ENCODE peak calls at places on chromosome 7, in four cellular contexts. One of them, this sample, is unnamed.

GRCh38 chr7:45347804-45348203 is 190.2 kb downstream of the RAMP3 start:
- DNase-seq in HCT116: no peak
- DNase-seq in GM23248: peak
- DNase-seq in hepatocyte: peak
- DNase-seq in this sample: no peak

GRCh38 chr7:964401-965231 is 10.1 kb upstream of the ADAP1 start:
- DNase-seq in HCT116: no peak
- DNase-seq in GM23248: peak
- DNase-seq in hepatocyte: no peak
- DNase-seq in this sample: peak

GRCh38 chr7:18426564-18427226 is 68.9 kb upstream of the HDAC9 start:
- DNase-seq in HCT116: no peak
- DNase-seq in GM23248: peak
- DNase-seq in hepatocyte: no peak
- DNase-seq in this sample: no peak

GRCh38 chr7:133885213-133885612 is 241.9 kb upstream of the LRGUK start:
- DNase-seq in HCT116: no peak
- DNase-seq in GM23248: no peak
- DNase-seq in hepatocyte: no peak
- DNase-seq in this sample: no peak

GRCh38 chr7:25714013-25714412 is 438.0 kb upstream of the NFE2L3 start:
- DNase-seq in HCT116: no peak
- DNase-seq in GM23248: no peak
- DNase-seq in hepatocyte: no peak
- DNase-seq in this sample: no peak

GRCh38 chr7:146960747-146961416 is 844.3 kb downstream of the CNTNAP2 start:
- DNase-seq in HCT116: no peak
- DNase-seq in GM23248: no peak
- DNase-seq in hepatocyte: no peak
- DNase-seq in this sample: no peak

GRCh38 chr7:140126435-140127034 is 50.2 kb downstream of the KDM7A start:
- DNase-seq in HCT116: no peak
- DNase-seq in GM23248: peak
- DNase-seq in hepatocyte: no peak
- DNase-seq in this sample: no peak

GRCh38 chr7:156475666-156476065 is 164.9 kb upstream of the RNF32 start:
- DNase-seq in HCT116: peak
- DNase-seq in GM23248: peak
- DNase-seq in hepatocyte: no peak
- DNase-seq in this sample: no peak

GRCh38 chr7:44383566-44383965 is 58.2 kb upstream of the CAMK2B start:
- DNase-seq in HCT116: no peak
- DNase-seq in GM23248: peak
- DNase-seq in hepatocyte: no peak
- DNase-seq in this sample: no peak

GRCh38 chr7:131235489-131236317 is 92.0 kb upstream of the MKLN1 start:
- DNase-seq in HCT116: peak
- DNase-seq in GM23248: peak
- DNase-seq in hepatocyte: peak
- DNase-seq in this sample: no peak

GRCh38 chr7:30660331-30661255 is 21.7 kb downstream of the CRHR2 start:
- DNase-seq in HCT116: no peak
- DNase-seq in GM23248: no peak
- DNase-seq in hepatocyte: no peak
- DNase-seq in this sample: no peak

GRCh38 chr7:152886579-152887117 is 127.1 kb downstream of the ACTR3B start:
- DNase-seq in HCT116: no peak
- DNase-seq in GM23248: no peak
- DNase-seq in hepatocyte: no peak
- DNase-seq in this sample: no peak

GRCh38 chr7:137439829-137440433 is 96.4 kb upstream of the PTN start:
- DNase-seq in HCT116: no peak
- DNase-seq in GM23248: peak
- DNase-seq in hepatocyte: no peak
- DNase-seq in this sample: no peak

GRCh38 chr7:107813524-107813923 is 10.5 kb upstream of the SLC26A3 start:
- DNase-seq in HCT116: no peak
- DNase-seq in GM23248: no peak
- DNase-seq in hepatocyte: no peak
- DNase-seq in this sample: no peak

GRCh38 chr7:98628916-98629525 is 11.9 kb downstream of the NPTX2 start:
- DNase-seq in HCT116: no peak
- DNase-seq in GM23248: peak
- DNase-seq in hepatocyte: peak
- DNase-seq in this sample: no peak

GRCh38 chr7:70520604-70521003 is 611.3 kb upstream of the GALNT17 start:
- DNase-seq in HCT116: no peak
- DNase-seq in GM23248: peak
- DNase-seq in hepatocyte: no peak
- DNase-seq in this sample: no peak

GRCh38 chr7:14740606-14741005 is 161.9 kb downstream of the DGKB start:
- DNase-seq in HCT116: no peak
- DNase-seq in GM23248: no peak
- DNase-seq in hepatocyte: no peak
- DNase-seq in this sample: no peak

GRCh38 chr7:103154042-103154441 is 5.1 kb upstream of the NAPEPLD start:
- DNase-seq in HCT116: no peak
- DNase-seq in GM23248: no peak
- DNase-seq in hepatocyte: no peak
- DNase-seq in this sample: no peak

GRCh38 chr7:151139071-151139521 is 28.4 kb downstream of the GBX1 start:
- DNase-seq in HCT116: no peak
- DNase-seq in GM23248: no peak
- DNase-seq in hepatocyte: no peak
- DNase-seq in this sample: no peak

GRCh38 chr7:80150621-80151273 is 16.1 kb downstream of the GNAI1 start:
- DNase-seq in HCT116: no peak
- DNase-seq in GM23248: peak
- DNase-seq in hepatocyte: no peak
- DNase-seq in this sample: no peak

GRCh38 chr7:100089458-100090201 is 861 bp downstream of the COPS6 start:
- DNase-seq in HCT116: no peak
- DNase-seq in GM23248: peak
- DNase-seq in hepatocyte: no peak
- DNase-seq in this sample: no peak

GRCh38 chr7:100088095-100088620 is 611 bp upstream of the COPS6 start:
- DNase-seq in HCT116: no peak
- DNase-seq in GM23248: no peak
- DNase-seq in hepatocyte: no peak
- DNase-seq in this sample: no peak

GRCh38 chr7:100087055-100087750 is 1.6 kb upstream of the COPS6 start:
- DNase-seq in HCT116: no peak
- DNase-seq in GM23248: peak
- DNase-seq in hepatocyte: peak
- DNase-seq in this sample: no peak

GRCh38 chr7:100090527-100091410 is 2.0 kb downstream of the COPS6 start:
- DNase-seq in HCT116: no peak
- DNase-seq in GM23248: peak
- DNase-seq in hepatocyte: no peak
- DNase-seq in this sample: no peak

GRCh38 chr7:100088621-100089457 is at the start of gene COPS6:
- DNase-seq in HCT116: no peak
- DNase-seq in GM23248: peak
- DNase-seq in hepatocyte: peak
- DNase-seq in this sample: peak
- TF ChIP-seq EZH2phosphoT487 in HCT116: no peak
- TF ChIP-seq EZH2phosphoT487 in GM23248: no peak
- TF ChIP-seq EZH2phosphoT487 in hepatocyte: no peak
- TF ChIP-seq EZH2phosphoT487 in this sample: no peak

GRCh38 chr7:141355057-141355456 is 196.2 kb upstream of the AGK start:
- DNase-seq in HCT116: no peak
- DNase-seq in GM23248: peak
- DNase-seq in hepatocyte: no peak
- DNase-seq in this sample: no peak
- TF ChIP-seq EZH2phosphoT487 in HCT116: no peak
- TF ChIP-seq EZH2phosphoT487 in GM23248: no peak
- TF ChIP-seq EZH2phosphoT487 in hepatocyte: no peak
- TF ChIP-seq EZH2phosphoT487 in this sample: no peak

GRCh38 chr7:55073051-55073511 is 54.3 kb downstream of the EGFR start:
- DNase-seq in HCT116: no peak
- DNase-seq in GM23248: peak
- DNase-seq in hepatocyte: no peak
- DNase-seq in this sample: no peak

GRCh38 chr7:55072251-55072650 is 53.4 kb downstream of the EGFR start:
- DNase-seq in HCT116: no peak
- DNase-seq in GM23248: no peak
- DNase-seq in hepatocyte: no peak
- DNase-seq in this sample: no peak

GRCh38 chr7:55071411-55072188 is 52.8 kb downstream of the EGFR start:
- DNase-seq in HCT116: no peak
- DNase-seq in GM23248: peak
- DNase-seq in hepatocyte: no peak
- DNase-seq in this sample: no peak

GRCh38 chr7:55075464-55075971 is 56.7 kb downstream of the EGFR start:
- DNase-seq in HCT116: no peak
- DNase-seq in GM23248: peak
- DNase-seq in hepatocyte: no peak
- DNase-seq in this sample: no peak

GRCh38 chr7:55074008-55074499 is 55.2 kb downstream of the EGFR start:
- DNase-seq in HCT116: peak
- DNase-seq in GM23248: peak
- DNase-seq in hepatocyte: peak
- DNase-seq in this sample: peak
- TF ChIP-seq EZH2phosphoT487 in HCT116: no peak
- TF ChIP-seq EZH2phosphoT487 in GM23248: no peak
- TF ChIP-seq EZH2phosphoT487 in hepatocyte: no peak
- TF ChIP-seq EZH2phosphoT487 in this sample: no peak

GRCh38 chr7:104836976-104837375 is 177.0 kb upstream of the KMT2E start:
- DNase-seq in HCT116: no peak
- DNase-seq in GM23248: no peak
- DNase-seq in hepatocyte: no peak
- DNase-seq in this sample: no peak
- TF ChIP-seq EZH2phosphoT487 in HCT116: no peak
- TF ChIP-seq EZH2phosphoT487 in GM23248: no peak
- TF ChIP-seq EZH2phosphoT487 in hepatocyte: no peak
- TF ChIP-seq EZH2phosphoT487 in this sample: no peak

DNA sequence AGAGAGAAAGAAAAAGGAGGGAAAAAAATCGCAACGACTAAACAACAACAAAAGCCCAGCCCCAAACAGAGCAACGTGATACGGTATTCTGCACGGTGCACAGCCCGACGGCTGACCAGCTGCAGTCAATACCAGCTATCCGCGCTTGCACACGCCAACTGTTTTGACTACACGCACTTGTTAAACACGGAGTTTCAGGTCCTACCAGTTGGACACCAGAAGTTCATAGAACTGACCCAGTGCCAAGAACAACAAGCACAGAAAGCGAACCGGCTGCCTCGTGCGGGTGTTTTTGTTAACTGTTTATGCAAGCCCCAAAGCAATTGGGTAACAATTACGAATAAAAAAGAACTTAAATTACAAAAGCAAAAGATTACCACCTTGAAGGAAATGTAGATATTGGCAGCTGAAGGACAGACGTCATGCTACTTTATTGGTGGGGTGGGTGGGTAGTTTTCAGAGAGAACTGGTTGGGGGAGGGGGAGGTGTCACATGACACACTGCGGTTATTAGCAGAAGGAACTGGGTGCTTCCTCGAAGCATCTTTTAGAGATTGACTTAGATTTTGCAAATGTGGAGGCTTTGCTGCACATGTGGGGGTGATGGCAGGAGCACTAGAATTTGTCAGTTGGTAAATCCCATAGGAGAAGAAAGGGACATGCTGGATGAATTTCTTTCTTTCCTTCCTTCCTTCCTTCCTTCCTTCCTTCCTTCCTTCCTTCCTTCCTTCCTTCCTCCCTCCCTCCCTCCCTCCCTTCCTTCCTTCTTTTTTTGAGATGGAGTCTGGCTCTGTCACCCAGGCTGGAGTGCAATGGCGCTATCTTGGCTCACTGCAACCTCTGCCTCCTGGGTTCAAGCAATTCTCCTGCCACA is 110.6 kb upstream of the EFCAB10 start:
- DNase-seq in HCT116: no peak
- DNase-seq in GM23248: peak
- DNase-seq in hepatocyte: peak
- DNase-seq in this sample: peak
- TF ChIP-seq EZH2phosphoT487 in HCT116: no peak
- TF ChIP-seq EZH2phosphoT487 in GM23248: no peak
- TF ChIP-seq EZH2phosphoT487 in hepatocyte: no peak
- TF ChIP-seq EZH2phosphoT487 in this sample: no peak

DNA sequence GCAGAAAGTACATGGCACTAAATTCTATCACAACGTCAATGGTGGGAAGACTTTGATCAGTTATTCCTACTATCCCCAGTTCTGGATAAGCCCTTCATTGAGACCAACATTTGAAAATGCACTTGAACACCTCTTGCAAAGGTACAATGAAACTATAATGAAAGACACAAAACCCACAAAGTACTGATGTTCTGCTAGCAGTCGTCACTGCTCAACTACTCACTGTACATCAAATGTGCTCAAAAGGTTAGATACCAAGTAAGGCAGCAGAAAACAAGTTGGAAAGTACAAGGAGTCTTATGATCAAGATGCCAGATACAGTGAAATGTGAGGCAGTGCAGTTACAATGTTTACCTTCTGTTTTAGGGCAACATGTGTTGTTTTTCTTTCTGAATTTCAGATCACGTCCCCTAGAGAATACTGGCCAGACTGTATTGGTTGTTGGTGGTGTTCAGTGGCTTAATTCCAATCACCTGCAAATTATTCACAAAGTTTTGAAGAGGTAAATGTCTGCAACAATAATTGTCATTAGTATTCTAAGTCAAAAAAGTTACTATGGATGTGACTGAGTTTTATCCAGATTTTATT is 62.4 kb upstream of the WNT16 start:
- DNase-seq in HCT116: no peak
- DNase-seq in GM23248: no peak
- DNase-seq in hepatocyte: no peak
- DNase-seq in this sample: no peak
- TF ChIP-seq EZH2phosphoT487 in HCT116: no peak
- TF ChIP-seq EZH2phosphoT487 in GM23248: no peak
- TF ChIP-seq EZH2phosphoT487 in hepatocyte: no peak
- TF ChIP-seq EZH2phosphoT487 in this sample: no peak

DNA sequence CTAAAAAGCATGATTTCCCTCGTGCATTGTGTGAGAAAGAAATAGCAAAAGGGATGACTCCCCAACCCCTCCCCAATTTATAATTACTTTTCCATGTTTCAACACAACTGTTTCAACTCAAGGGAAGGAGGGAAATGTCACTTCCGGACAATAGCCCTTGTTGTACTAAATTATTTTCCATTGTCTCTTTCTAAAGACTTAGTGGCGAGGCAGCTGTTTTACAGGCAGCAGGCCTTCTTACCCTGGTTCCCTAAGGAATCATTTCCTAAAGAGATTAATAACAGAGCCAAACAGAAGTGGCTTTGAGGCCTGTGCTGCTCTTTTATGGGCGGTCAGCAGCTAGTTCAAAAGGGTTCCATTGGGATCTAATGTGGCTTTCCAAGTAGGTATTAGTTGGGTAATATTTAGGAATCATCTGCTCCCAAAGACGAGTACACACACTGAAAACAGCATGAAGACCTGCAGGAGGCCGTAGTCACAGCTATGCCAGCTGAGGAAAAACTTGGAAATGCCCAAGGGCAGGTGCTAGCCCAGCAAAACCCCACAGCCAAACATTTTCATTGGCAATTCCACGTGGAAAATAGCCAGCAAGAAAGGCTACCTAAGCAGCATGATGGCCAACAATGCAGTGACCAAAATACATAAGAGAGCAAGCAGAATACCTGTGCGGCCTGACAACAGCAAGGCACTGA is 32.8 kb downstream of the DOCK4 start:
- DNase-seq in HCT116: no peak
- DNase-seq in GM23248: no peak
- DNase-seq in hepatocyte: no peak
- DNase-seq in this sample: no peak
- TF ChIP-seq EZH2phosphoT487 in HCT116: no peak
- TF ChIP-seq EZH2phosphoT487 in GM23248: no peak
- TF ChIP-seq EZH2phosphoT487 in hepatocyte: no peak
- TF ChIP-seq EZH2phosphoT487 in this sample: no peak